ENCODE peak calls at places on chromosomes 6 and 20, in ten cellular contexts. U is neuronal stem cell, G is H7, N is Panc1, J is cerebellum, T is NCI-H460, K is GM04504, H is endothelial cell of umbilical vein, C is pancreas, D is AG08395. A is an unnamed sample.

GRCh38 chr6:56771189-56771588 is 128.5 kb upstream of the DST start:
- DNase-seq in N (no peak), T (no peak), G (no peak), H (no peak), C (no peak), J (no peak), K (no peak), U (no peak), D (no peak), A (no peak)

GRCh38 chr6:97133071-97133470 is 149.9 kb downstream of the MMS22L start:
- DNase-seq in J (peak; percentile 7), H (no peak), K (no peak), D (no peak), N (no peak), G (no peak), C (no peak), T (no peak), U (no peak), A (peak; percentile 77)

GRCh38 chr6:92114797-92115196 is 1304.6 kb downstream of the EPHA7 start:
- DNase-seq in H (no peak), G (no peak), D (no peak), N (no peak), J (peak; percentile 14), U (no peak), T (no peak), K (no peak), C (no peak), A (peak; percentile 17)

GRCh38 chr6:13485923-13486557 is 1.4 kb downstream of the GFOD1 start:
- DNase-seq in H (peak; percentile 38), K (no peak), T (no peak), G (peak; percentile 72), J (peak; percentile 74), U (peak; percentile 35), C (peak; percentile 37), D (no peak), N (no peak), A (peak; percentile 45)

GRCh38 chr6:20866940-20867630 is 332.8 kb downstream of the CDKAL1 start:
- DNase-seq in U (no peak), J (no peak), H (no peak), C (no peak), K (no peak), N (no peak), D (no peak), T (no peak), G (no peak), A (no peak)

GRCh38 chr6:166465671-166466087 is 82.9 kb upstream of the MPC1 start:
- DNase-seq in J (no peak), G (peak; percentile 25), K (no peak), N (no peak), H (no peak), T (no peak), C (no peak), U (no peak), D (peak; percentile 61), A (peak; percentile 56)

GRCh38 chr20:33561981-33562601 is 72.2 kb downstream of the CBFA2T2 start:
- DNase-seq in J (peak; percentile 88), K (peak; percentile 95), N (peak; percentile 60), D (peak; percentile 86), U (no peak), H (peak; percentile 93), G (peak; percentile 12), C (peak; percentile 81), T (peak; percentile 95), A (peak; percentile 24)

GRCh38 chr6:152351110-152351509 is 286.1 kb downstream of the SYNE1 start:
- DNase-seq in C (no peak), D (no peak), T (no peak), N (no peak), J (peak; percentile 56), U (no peak), G (no peak), K (no peak), H (no peak), A (no peak)

GRCh38 chr20:8744228-8744844 is 324.6 kb upstream of the PLCB4 start:
- DNase-seq in N (no peak), J (no peak), T (no peak), H (no peak), K (no peak), U (no peak), G (no peak), C (no peak), D (no peak), A (no peak)

GRCh38 chr6:137025786-137026730 is 18.7 kb downstream of the IL20RA start:
- DNase-seq in K (no peak), N (no peak), T (no peak), J (no peak), G (no peak), U (no peak), H (no peak), C (no peak), D (no peak), A (no peak)

GRCh38 chr6:20686142-20686541 is 151.9 kb downstream of the CDKAL1 start:
- DNase-seq in J (no peak), C (no peak), K (no peak), G (no peak), H (no peak), N (no peak), D (no peak), T (no peak), U (no peak), A (no peak)

GRCh38 chr6:68059894-68060293 is 575.2 kb upstream of the ADGRB3 start:
- DNase-seq in U (no peak), H (no peak), N (no peak), T (no peak), J (no peak), C (no peak), K (no peak), G (no peak), D (no peak), A (no peak)

GRCh38 chr6:4583026-4583425 is 193.2 kb upstream of the CDYL start:
- DNase-seq in D (no peak), U (no peak), J (no peak), G (no peak), T (no peak), H (no peak), C (no peak), N (no peak), K (no peak), A (no peak)

GRCh38 chr6:159529820-159530405 is 163.1 kb downstream of the SOD2 start:
- DNase-seq in G (no peak), K (peak; percentile 5), J (no peak), D (no peak), C (no peak), N (no peak), U (no peak), T (no peak), H (no peak), A (no peak)

GRCh38 chr6:137745321-137745720 is 121.7 kb upstream of the TNFAIP3 start:
- DNase-seq in T (no peak), C (no peak), U (no peak), H (no peak), K (no peak), G (no peak), N (no peak), D (no peak), J (no peak), A (no peak)

GRCh38 chr20:9514461-9515210 is at the start of gene LAMP5:
- DNase-seq in G (peak; percentile 85), C (no peak), K (no peak), T (no peak), D (no peak), J (peak; percentile 15), U (peak; percentile 72), N (no peak), H (peak; percentile 18), A (peak; percentile 18)

A was measured in midbrain.